ENCODE peak calls at places on chromosomes 3 and 15, in five cellular contexts. S, M, F, B and I are unnamed samples.

GRCh38 chr15:40038267-40038653 is 721 bp downstream of the SRP14 start:
- DNase-seq in M (no peak), B (peak), S (no peak), F (no peak), I (no peak)

GRCh38 chr3:184538600-184539431 is 22.8 kb upstream of the EPHB3 start:
- DNase-seq in M (no peak), S (no peak), B (no peak), F (no peak), I (no peak)

GRCh38 chr3:17077614-17078013 is 192.9 kb downstream of the PLCL2 start:
- DNase-seq in B (no peak), F (no peak), S (no peak), M (no peak), I (no peak)

GRCh38 chr3:184796551-184796950 is 15.4 kb upstream of the VPS8 start:
- DNase-seq in F (no peak), B (no peak), S (no peak), M (no peak), I (no peak)

GRCh38 chr3:70984756-70985155 is 598.8 kb downstream of the FOXP1 start:
- DNase-seq in S (no peak), B (peak), F (no peak), M (no peak), I (no peak)

GRCh38 chr3:141106842-141107241 is 55.7 kb downstream of the SPSB4 start:
- DNase-seq in S (no peak), M (no peak), F (no peak), B (no peak), I (no peak)

GRCh38 chr3:169172535-169172934 is 491.0 kb downstream of the MECOM start:
- DNase-seq in M (no peak), F (no peak), S (no peak), B (no peak), I (no peak)

GRCh38 chr3:183966361-183966791 is 51.3 kb downstream of the ABCC5 start:
- DNase-seq in M (no peak), B (no peak), F (no peak), S (no peak), I (no peak)

GRCh38 chr15:99098991-99099390 is 5.9 kb upstream of the SYNM start:
- DNase-seq in B (no peak), M (no peak), F (no peak), S (no peak), I (no peak)

GRCh38 chr3:197615430-197615829 is 59.7 kb upstream of the BDH1 start:
- DNase-seq in M (no peak), F (no peak), S (no peak), B (no peak), I (no peak)

GRCh38 chr15:38050529-38050928 is 116.1 kb downstream of the TMCO5A start:
- DNase-seq in B (peak), S (no peak), M (peak), F (no peak), I (no peak)

GRCh38 chr3:177131927-177132636 is 65.2 kb downstream of the TBL1XR1 start:
- DNase-seq in B (no peak), M (no peak), S (no peak), F (no peak), I (no peak)

GRCh38 chr3:14477311-14477935 is 62.7 kb downstream of the GRIP2 start:
- DNase-seq in B (no peak), F (no peak), S (no peak), M (no peak), I (no peak)

GRCh38 chr15:93180656-93181055 is 91.6 kb upstream of the RGMA start:
- DNase-seq in M (no peak), B (no peak), S (no peak), F (no peak), I (no peak)

GRCh38 chr3:128556949-128557348 is 63.9 kb upstream of the GATA2 start:
- DNase-seq in B (no peak), S (no peak), M (no peak), F (no peak), I (no peak)

GRCh38 chr3:102443021-102443420 is 8.2 kb downstream of the ZPLD1 start:
- DNase-seq in B (peak), M (no peak), S (no peak), F (no peak), I (no peak)

GRCh38 chr3:162317046-162317445 is 820.4 kb downstream of the OTOL1 start:
- DNase-seq in S (no peak), M (no peak), B (no peak), F (no peak), I (no peak)

GRCh38 chr3:56940989-56941388 is 119.5 kb upstream of the SPATA12 start:
- DNase-seq in B (no peak), S (no peak), F (no peak), M (no peak), I (no peak)

GRCh38 chr15:90300988-90301715 is 35.7 kb downstream of the NGRN start:
- DNase-seq in B (peak), F (peak), S (no peak), M (no peak), I (no peak)

GRCh38 chr15:64883997-64884511 is 27.6 kb upstream of the ANKDD1A start:
- DNase-seq in M (peak), S (peak), F (peak), B (peak), I (peak)

GRCh38 chr3:13379191-13379830 is 40.8 kb downstream of the NUP210 start:
- DNase-seq in M (peak), S (peak), B (peak), F (no peak), I (peak)

GRCh38 chr3:43030162-43030935 is 51.2 kb downstream of the GASK1A start:
- DNase-seq in F (no peak), M (no peak), S (no peak), B (no peak), I (no peak)

GRCh38 chr3:112124901-112125607 is 8.0 kb downstream of the GCSAM start:
- DNase-seq in S (no peak), B (no peak), M (no peak), F (no peak), I (no peak)

GRCh38 chr3:111906667-111907066 is 47.6 kb downstream of the PHLDB2 start:
- DNase-seq in M (no peak), S (no peak), F (no peak), B (peak), I (no peak)

GRCh38 chr3:148439254-148439822 is 258.4 kb upstream of the AGTR1 start:
- DNase-seq in M (no peak), F (no peak), S (no peak), B (no peak), I (no peak)

GRCh38 chr15:29476503-29477080 is 207.0 kb upstream of the NSMCE3 start:
- DNase-seq in S (no peak), F (no peak), M (no peak), B (no peak), I (no peak)

GRCh38 chr3:6935964-6936363 is 75.0 kb downstream of the GRM7 start:
- DNase-seq in F (no peak), B (no peak), S (no peak), M (no peak), I (no peak)

GRCh38 chr3:122572940-122573412 is 4.5 kb upstream of the PARP15 start:
- DNase-seq in M (no peak), B (peak), F (no peak), S (no peak), I (no peak)

GRCh38 chr3:170081079-170081741 is 43.4 kb downstream of the GPR160 start:
- DNase-seq in M (no peak), F (no peak), S (no peak), B (peak), I (peak)

GRCh38 chr15:37109952-37110630 is 9.7 kb upstream of the MEIS2 start:
- DNase-seq in M (no peak), F (no peak), B (no peak), S (no peak), I (no peak)

GRCh38 chr3:127615631-127616305 is 13.2 kb upstream of the PODXL2 start:
- DNase-seq in M (no peak), B (no peak), S (no peak), F (no peak), I (no peak)

GRCh38 chr3:118501152-118501551 is 533.5 kb downstream of the IGSF11 start:
- DNase-seq in S (no peak), F (no peak), B (no peak), M (no peak), I (no peak)

GRCh38 chr15:35481992-35482391 is 64.0 kb downstream of the DPH6 start:
- DNase-seq in F (no peak), S (peak), B (peak), M (peak), I (peak)

GRCh38 chr3:173614528-173614927 is 217.0 kb downstream of the NLGN1 start:
- DNase-seq in M (no peak), S (no peak), F (no peak), B (no peak), I (no peak)

GRCh38 chr3:10330319-10330718 is 9.4 kb upstream of the SEC13 start:
- DNase-seq in F (no peak), B (no peak), S (no peak), M (no peak), I (no peak)

GRCh38 chr3:155195558-155195957 is 97.9 kb downstream of the STRIT1 start:
- DNase-seq in S (no peak), B (no peak), M (no peak), F (no peak), I (no peak)

GRCh38 chr3:153640689-153641308 is 478.8 kb downstream of the RAP2B start:
- DNase-seq in B (no peak), F (no peak), M (no peak), S (no peak), I (no peak)

GRCh38 chr3:124834723-124835718 is 52.1 kb downstream of the ITGB5 start:
- DNase-seq in F (peak), M (peak), B (peak), S (no peak), I (peak)
- H3K4me3 ChIP-seq in F (peak), M (peak), B (no peak), S (no peak), I (no peak)

DNA sequence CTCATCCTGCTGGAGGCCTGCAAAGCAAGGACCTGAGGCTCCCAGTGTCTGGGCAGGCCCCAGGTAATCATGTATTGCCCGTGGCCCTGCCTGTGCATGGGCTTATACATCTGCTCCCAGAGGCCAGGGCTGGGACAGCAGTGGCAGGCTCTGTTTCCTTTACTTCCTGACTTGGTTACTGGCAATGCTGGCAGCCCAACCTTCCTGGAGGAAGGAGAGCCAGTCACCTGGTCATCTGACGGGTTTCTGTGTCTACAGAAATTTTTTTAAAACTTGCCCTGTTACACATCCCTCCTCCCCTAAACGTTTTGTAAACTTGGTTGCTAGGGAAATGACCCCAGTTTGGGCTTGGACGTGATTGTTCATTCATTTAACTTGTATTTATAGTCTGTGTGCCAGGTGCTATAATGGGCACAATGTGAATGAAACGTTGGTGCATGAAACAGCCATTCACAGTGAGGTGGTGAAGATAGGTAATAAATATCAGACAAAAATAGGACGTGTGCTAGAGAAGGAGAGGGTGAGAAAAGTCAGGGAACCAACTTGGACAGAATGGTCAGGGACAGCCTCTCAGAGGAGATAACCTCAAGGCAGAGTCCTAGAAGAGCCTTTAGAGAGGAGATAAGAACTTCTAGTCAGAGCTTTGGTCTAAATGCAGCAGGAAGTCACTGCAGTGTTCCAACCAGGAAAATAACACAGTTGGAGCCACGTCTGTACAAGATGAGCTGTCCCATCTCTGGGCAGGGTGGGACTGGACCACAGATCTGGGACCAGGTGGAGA is 14.1 kb downstream of the TEX264 start:
- DNase-seq in B (no peak), S (no peak), F (no peak), M (no peak), I (no peak)
- H3K4me3 ChIP-seq in B (no peak), S (no peak), F (no peak), M (no peak), I (no peak)

GRCh38 chr15:69462030-69462492 is 9.4 kb downstream of the RPLP1 start:
- DNase-seq in S (no peak), F (no peak), M (no peak), B (no peak), I (no peak)
- H3K4me3 ChIP-seq in S (peak), F (peak), M (peak), B (peak), I (peak)

DNA sequence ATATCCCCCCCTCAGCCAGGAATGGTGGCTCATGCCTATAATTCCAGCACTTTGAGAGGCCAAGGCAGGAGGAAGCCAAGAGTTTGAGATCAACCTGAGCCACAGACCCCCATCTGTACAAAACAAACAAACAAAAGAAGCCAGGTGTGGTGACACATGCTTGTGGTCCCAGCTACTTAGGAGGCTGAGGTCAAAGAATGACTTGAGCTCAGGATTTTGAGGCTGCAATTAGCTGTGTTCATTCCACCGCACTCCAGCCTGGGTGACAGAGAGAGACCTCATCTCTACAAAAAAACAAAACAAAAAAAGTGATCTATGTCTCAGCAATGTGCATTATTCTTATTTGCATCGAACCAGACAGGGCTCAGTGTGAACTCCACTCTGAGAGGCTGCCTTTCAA is 800.8 kb downstream of the MCTP2 start:
- DNase-seq in F (no peak), B (peak), S (no peak), M (no peak), I (no peak)
- H3K4me3 ChIP-seq in F (no peak), B (no peak), S (no peak), M (no peak), I (no peak)

DNA sequence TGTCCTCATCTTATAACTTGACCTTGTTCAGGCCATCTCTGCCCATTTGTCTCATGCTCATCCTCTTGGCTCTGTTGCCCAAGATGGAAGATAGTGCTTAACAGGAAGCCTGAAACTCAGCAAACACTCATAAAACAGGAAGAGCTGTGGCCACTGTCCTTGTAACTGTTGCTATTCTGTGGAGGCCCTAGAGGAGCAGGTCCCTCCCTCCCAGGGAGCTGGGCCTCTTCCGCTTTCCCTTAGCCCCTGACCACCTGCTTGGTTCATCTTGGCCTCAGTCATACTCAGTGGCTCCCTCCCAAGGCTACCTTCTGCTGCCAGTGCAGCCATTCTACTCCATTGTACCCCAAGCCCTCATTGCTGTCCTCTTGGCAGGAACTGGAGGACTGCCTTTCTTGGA is 3.5 kb downstream of the MAPKAPK3 start:
- DNase-seq in M (no peak), B (no peak), S (no peak), F (no peak), I (no peak)
- H3K4me3 ChIP-seq in M (no peak), B (no peak), S (no peak), F (no peak), I (no peak)

DNA sequence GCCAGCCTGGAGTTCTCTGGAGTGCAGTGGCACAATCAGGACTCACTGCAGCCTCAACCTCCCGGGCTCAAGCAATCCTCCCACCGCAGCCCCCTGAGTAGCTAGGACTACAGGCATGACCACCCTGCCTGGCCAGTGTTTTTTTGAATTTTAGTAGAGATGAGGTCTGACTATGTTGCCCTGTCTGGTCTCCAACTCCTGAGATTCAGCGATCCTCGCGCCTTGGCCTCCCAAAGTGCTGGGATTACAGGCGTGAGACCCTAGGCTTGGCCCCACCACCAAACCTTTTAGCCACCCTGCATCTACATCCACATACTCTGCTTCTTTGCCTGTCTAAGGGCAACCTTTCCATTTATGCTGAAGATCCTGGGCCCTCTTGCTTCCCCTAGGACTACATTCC is 4.4 kb downstream of the NUSAP1 start:
- DNase-seq in S (no peak), M (no peak), F (no peak), B (no peak), I (no peak)
- H3K4me3 ChIP-seq in S (no peak), M (no peak), F (no peak), B (no peak), I (no peak)

GRCh38 chr3:64493149-64493548 is 194.7 kb downstream of the ADAMTS9 start:
- DNase-seq in S (no peak), M (no peak), F (no peak), B (no peak), I (no peak)

GRCh38 chr3:64491843-64492242 is 196.0 kb downstream of the ADAMTS9 start:
- DNase-seq in S (no peak), B (no peak), F (no peak), M (no peak), I (no peak)

GRCh38 chr3:64488938-64489337 is 198.9 kb downstream of the ADAMTS9 start:
- DNase-seq in B (no peak), M (no peak), S (no peak), F (no peak), I (no peak)

GRCh38 chr3:64490180-64490579 is 197.6 kb downstream of the ADAMTS9 start:
- DNase-seq in F (no peak), S (no peak), B (no peak), M (no peak), I (no peak)

GRCh38 chr3:64489361-64490044 is 198.3 kb downstream of the ADAMTS9 start:
- DNase-seq in S (no peak), F (no peak), B (no peak), M (no peak), I (no peak)
- H3K4me3 ChIP-seq in S (no peak), F (no peak), B (no peak), M (no peak), I (no peak)